ENCODE peak calls at places on chromosomes 13 and 19, in four cellular contexts. Y, T, I and O are unnamed samples.

GRCh38 chr13:99389520-99390304 is 82.5 kb upstream of the GPR183 start:
- DNase-seq in Y (no peak), T (no peak), I (no peak), O (no peak)

GRCh38 chr19:4455742-4456565 is 1.6 kb downstream of the UBXN6 start:
- DNase-seq in Y (no peak), T (peak; percentile 61), I (peak; percentile 79), O (peak; percentile 43)

GRCh38 chr13:41411536-41411935 is 45.8 kb upstream of the RGCC start:
- DNase-seq in Y (peak; percentile 7), T (peak; percentile 13), I (no peak), O (no peak)

GRCh38 chr13:105969761-105970160 is 565.7 kb downstream of the EFNB2 start:
- DNase-seq in Y (no peak), T (no peak), I (no peak), O (no peak)

GRCh38 chr19:33171916-33172359 is 22.2 kb upstream of the LRP3 start:
- DNase-seq in Y (no peak), T (no peak), I (no peak), O (no peak)

GRCh38 chr13:92838786-92839185 is 387.8 kb upstream of the GPC6 start:
- DNase-seq in Y (no peak), T (no peak), I (no peak), O (no peak)

GRCh38 chr19:46723023-46723461 is 6.1 kb upstream of the PRKD2 start:
- DNase-seq in Y (no peak), T (no peak), I (no peak), O (no peak)

GRCh38 chr19:37790244-37790925 is 11.0 kb upstream of the ZNF573 start:
- DNase-seq in Y (no peak), T (no peak), I (no peak), O (no peak)

GRCh38 chr19:3916033-3916432 is 16.8 kb upstream of the NMRK2 start:
- DNase-seq in Y (no peak), T (no peak), I (no peak), O (no peak)

DNA sequence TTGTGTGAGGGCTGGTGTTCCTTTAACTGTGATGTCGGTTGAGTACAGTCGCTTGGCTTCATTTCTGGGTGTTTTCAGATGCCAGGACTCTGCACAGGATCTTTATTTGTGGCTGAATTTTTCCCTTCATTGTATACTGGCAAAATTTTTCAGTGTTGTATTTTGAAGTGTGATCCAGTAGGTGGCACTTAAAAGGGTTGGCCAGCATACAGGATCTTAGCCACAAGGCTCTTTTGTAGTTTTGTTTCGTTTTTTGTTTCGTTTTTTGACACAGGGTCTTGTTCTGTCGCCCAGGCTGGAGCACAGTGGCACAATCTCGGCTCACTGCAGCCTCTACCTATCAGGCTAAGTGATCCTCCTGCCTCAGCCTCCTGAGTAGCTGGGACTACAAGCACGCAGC is 8.7 kb downstream of the FCAR start:
- DNase-seq in Y (no peak), T (no peak), I (no peak), O (no peak)
- TF ChIP-seq CTCF in Y (no peak), T (no peak), I (no peak), O (no peak)

GRCh38 chr13:44759222-44759721 is 183.1 kb upstream of the TSC22D1 start:
- DNase-seq in Y (peak; percentile 43), T (no peak), I (no peak), O (no peak)

GRCh38 chr13:44760434-44760833 is 184.3 kb upstream of the TSC22D1 start:
- DNase-seq in Y (no peak), T (peak; percentile 54), I (no peak), O (no peak)

GRCh38 chr13:44757671-44758070 is 181.5 kb upstream of the TSC22D1 start:
- DNase-seq in Y (no peak), T (no peak), I (no peak), O (no peak)

GRCh38 chr13:44759723-44760360 is 183.7 kb upstream of the TSC22D1 start:
- DNase-seq in Y (no peak), T (peak; percentile 91), I (peak; percentile 72), O (no peak)

DNA sequence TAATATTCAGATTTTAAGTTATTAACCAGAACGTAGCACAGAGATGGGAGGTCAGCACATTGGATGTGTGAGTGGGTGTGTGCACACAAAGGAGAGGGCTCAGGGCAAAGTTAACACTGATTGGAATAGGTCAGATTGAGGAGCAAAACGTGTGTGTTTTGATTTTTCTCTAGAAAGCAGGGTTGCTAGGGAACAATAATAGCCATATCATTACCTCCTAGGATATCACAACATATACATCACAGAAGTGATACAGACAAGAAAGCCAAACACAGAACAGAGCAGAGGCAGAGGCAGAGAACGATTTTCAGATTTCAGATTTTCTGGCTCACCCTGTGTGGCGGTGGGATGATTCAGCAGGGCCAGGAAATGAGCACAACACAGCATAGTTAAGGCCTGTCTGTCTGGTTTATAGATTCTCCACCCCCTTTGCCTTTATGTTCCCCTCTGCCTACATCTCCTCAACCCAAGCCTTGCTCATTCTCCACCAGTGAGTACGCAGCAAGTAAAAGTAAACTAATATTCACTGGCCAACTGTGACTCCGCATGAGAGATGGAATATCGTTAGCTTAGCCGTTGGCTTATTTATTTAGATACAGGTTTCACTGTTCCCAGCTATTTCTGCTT is 182.6 kb upstream of the TSC22D1 start:
- DNase-seq in Y (no peak), T (peak; percentile 41), I (no peak), O (peak; percentile 91)
- H3K4me3 ChIP-seq in Y (no peak overlapping the region), T (no peak overlapping the region), I (no peak overlapping the region), O (no peak overlapping the region)

DNA sequence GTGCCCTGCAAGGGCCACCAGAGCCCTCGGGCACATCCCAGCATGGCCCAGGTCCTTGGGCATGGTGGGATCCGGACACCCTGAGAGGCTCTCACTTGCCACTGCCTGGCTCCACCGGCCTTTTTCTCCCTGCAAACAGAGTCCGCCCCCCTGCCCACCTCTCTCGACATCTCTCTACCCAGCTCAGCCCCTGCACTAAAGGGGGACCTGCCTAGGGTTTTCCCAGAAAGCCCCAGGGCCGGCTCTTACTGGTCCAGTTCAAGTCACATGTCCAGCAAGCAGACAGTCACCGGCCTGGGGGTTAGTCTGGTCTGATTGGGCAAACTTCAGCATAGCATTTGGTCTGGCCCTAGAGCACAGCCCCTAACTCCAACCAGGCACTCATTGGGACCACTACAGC is 52.9 kb downstream of the SMARCA4 start:
- DNase-seq in Y (no peak), T (no peak), I (no peak), O (no peak)
- TF ChIP-seq CTCF in Y (no peak), T (no peak), I (no peak), O (no peak)

DNA sequence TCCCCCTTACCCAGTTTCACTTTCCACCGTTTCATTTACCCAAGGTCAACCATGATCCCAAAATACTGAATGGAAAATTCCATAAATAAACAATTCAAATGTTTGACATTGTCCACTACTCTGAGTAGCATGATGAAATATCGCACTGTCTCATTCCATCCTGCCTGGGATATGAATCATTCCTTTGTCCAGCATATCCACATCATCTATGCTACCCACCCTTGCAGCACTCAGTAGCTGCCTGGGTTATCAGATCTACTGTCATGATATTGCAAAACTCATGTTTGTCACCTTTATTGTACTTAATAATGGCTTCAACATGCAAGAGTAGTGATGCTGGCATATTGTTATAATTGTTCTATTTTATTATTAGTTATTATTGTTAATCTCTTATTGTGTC is 263.9 kb upstream of the NBEA start:
- DNase-seq in Y (no peak), T (no peak), I (no peak), O (no peak)
- H3K4me3 ChIP-seq in Y (no peak overlapping the region), T (no peak overlapping the region), I (no peak overlapping the region), O (no peak overlapping the region)